ENCODE peak calls at places on chromosomes 2 and 18, in eight cellular contexts. J is Peyer's patch, N is NB4, B is NCI-H1092 treated with DMSO at 0.1 percent for 48 hours, D is gastrocnemius medialis, G is small intestine, H is substantia nigra, P is coronary artery. K is an unnamed sample.

GRCh38 chr2:99780276-99780675 is 290.5 kb upstream of the REV1 start:
- DNase-seq in J (no peak), N (no peak), B (no peak), D (no peak), G (no peak), H (no peak), P (no peak), K (no peak)

GRCh38 chr2:167480232-167480985 is 592.1 kb downstream of the XIRP2 start:
- DNase-seq in J (no peak), N (no peak), B (no peak), D (no peak), G (no peak), H (no peak), P (no peak), K (no peak)

GRCh38 chr2:134774786-134775641 is 56.2 kb upstream of the TMEM163 start:
- DNase-seq in J (no peak), N (no peak), B (peak; percentile 9), D (no peak), G (no peak), H (no peak), P (no peak), K (no peak)

GRCh38 chr2:231276986-231277385 is 78.6 kb downstream of the ARMC9 start:
- DNase-seq in J (no peak), N (no peak), B (no peak), D (no peak), G (no peak), H (no peak), P (no peak), K (no peak)

GRCh38 chr2:117523267-117523666 is 291.2 kb upstream of the DDX18 start:
- DNase-seq in J (no peak), N (no peak), B (peak; percentile 64), D (peak; percentile 21), G (peak; percentile 94), H (peak; percentile 14), P (no peak), K (peak; percentile 96)

GRCh38 chr2:54722641-54723299 is 692 bp upstream of the EML6 start:
- DNase-seq in J (no peak), N (no peak), B (no peak), D (no peak), G (no peak), H (no peak), P (no peak), K (no peak)

GRCh38 chr2:219215871-219216536 is 2.8 kb downstream of the ABCB6 start:
- DNase-seq in J (no peak), N (no peak), B (no peak), D (no peak), G (no peak), H (no peak), P (no peak), K (peak; percentile 76)

GRCh38 chr2:226792155-226792871 is 7.3 kb downstream of the IRS1 start:
- DNase-seq in J (no peak), N (peak; percentile 28), B (peak; percentile 15), D (no peak), G (peak; percentile 46), H (no peak), P (no peak), K (peak; percentile 61)

GRCh38 chr2:183284606-183285005 is 160.4 kb downstream of the NUP35 start:
- DNase-seq in J (no peak), N (peak; percentile 7), B (no peak), D (no peak), G (no peak), H (no peak), P (no peak), K (no peak)

GRCh38 chr2:236101311-236101950 is 66.8 kb downstream of the GBX2 start:
- DNase-seq in J (no peak), N (no peak), B (no peak), D (no peak), G (no peak), H (no peak), P (no peak), K (no peak)

GRCh38 chr2:6723865-6724571 is 141.7 kb downstream of the CMPK2 start:
- DNase-seq in J (no peak), N (no peak), B (peak; percentile 49), D (no peak), G (no peak), H (no peak), P (no peak), K (no peak)

GRCh38 chr18:78740876-78741275 is 238.7 kb upstream of the SALL3 start:
- DNase-seq in J (no peak), N (no peak), B (no peak), D (no peak), G (no peak), H (no peak), P (no peak), K (no peak)

K was measured in HT-29.